ENCODE peak calls at places on chromosome 17, in four cellular contexts. K is body of pancreas, L is thoracic aorta, B is H7. I is an unnamed sample. For H3K27me3, the result is how much of the 10 kb centered on the place peaks cover.

GRCh38 chr17:77405867-77406513 is 265.2 kb downstream of the SEC14L1 start:
- DNase-seq in B (no peak), L (no peak), K (no peak), I (no peak)

GRCh38 chr17:34716291-34716690 is 136.9 kb downstream of the TMEM132E start:
- DNase-seq in K (no peak), L (no peak), B (no peak), I (no peak)

GRCh38 chr17:43018008-43018853 is 4.0 kb downstream of the VAT1 start:
- DNase-seq in B (peak), K (peak), L (no peak), I (no peak)

GRCh38 chr17:48055531-48056245 is 7.5 kb downstream of the NFE2L1 start:
- DNase-seq in K (no peak), B (peak), L (no peak), I (no peak)

GRCh38 chr17:64641499-64641898 is 20.6 kb downstream of the SMURF2 start:
- DNase-seq in K (peak), B (no peak), L (no peak), I (no peak)

GRCh38 chr17:64155751-64156544 is 26.0 kb upstream of the ERN1 start:
- DNase-seq in K (peak), L (no peak), B (peak), I (peak)

GRCh38 chr17:10105513-10106001 is 92.8 kb downstream of the GAS7 start:
- DNase-seq in K (peak), L (no peak), B (no peak), I (no peak)

GRCh38 chr17:28405632-28406477 is at the start of gene SLC46A1:
- DNase-seq in K (peak), L (no peak), B (peak), I (peak)

GRCh38 chr17:59620518-59621259 is 994 bp downstream of the CLTC start:
- DNase-seq in K (peak), L (no peak), B (peak), I (peak)

GRCh38 chr17:31537558-31537957 is 146.1 kb downstream of the RAB11FIP4 start:
- DNase-seq in B (no peak), L (no peak), K (peak), I (peak)

GRCh38 chr17:17304521-17304985 is 1.4 kb downstream of the NT5M start:
- DNase-seq in K (no peak), L (no peak), B (no peak), I (no peak)

GRCh38 chr17:31472137-31472536 is 80.7 kb downstream of the RAB11FIP4 start:
- DNase-seq in B (no peak), L (no peak), K (no peak), I (no peak)

GRCh38 chr17:50658602-50659001 is 23.9 kb downstream of the ABCC3 start:
- DNase-seq in K (no peak), L (no peak), B (no peak), I (no peak)

GRCh38 chr17:81438688-81439087 is 43.4 kb downstream of the BAHCC1 start:
- DNase-seq in L (no peak), K (no peak), B (no peak), I (no peak)

GRCh38 chr17:82491533-82491932 is 28.0 kb upstream of the FOXK2 start:
- DNase-seq in L (no peak), B (peak), K (no peak), I (no peak)

GRCh38 chr17:71085238-71086033 is 916.1 kb downstream of the KCNJ2 start:
- DNase-seq in B (peak), L (no peak), K (peak), I (no peak)

GRCh38 chr17:63366238-63366561 is 79.9 kb downstream of the CYB561 start:
- DNase-seq in B (no peak), L (no peak), K (no peak), I (no peak)

GRCh38 chr17:41870627-41871026 is 5.4 kb upstream of the KLHL11 start:
- DNase-seq in L (no peak), K (no peak), B (no peak), I (peak)

GRCh38 chr17:77189148-77189547 is 48.4 kb downstream of the SEC14L1 start:
- DNase-seq in B (no peak), L (no peak), K (no peak), I (no peak)

GRCh38 chr17:57866319-57866718 is 16.5 kb upstream of the MRPS23 start:
- DNase-seq in B (no peak), K (no peak), L (no peak), I (no peak)
- H3K27me3 ChIP-seq in B (under half), K (under half), L (under half), I (under half)

GRCh38 chr17:73648974-73649373 is 4.7 kb upstream of the SDK2 start:
- DNase-seq in L (no peak), K (no peak), B (no peak), I (no peak)

GRCh38 chr17:73647767-73648542 is 3.7 kb upstream of the SDK2 start:
- DNase-seq in K (no peak), B (no peak), L (no peak), I (no peak)

GRCh38 chr17:73650147-73650546 is 5.9 kb upstream of the SDK2 start:
- DNase-seq in B (peak), L (no peak), K (no peak), I (no peak)

GRCh38 chr17:73647331-73647730 is 3.1 kb upstream of the SDK2 start:
- DNase-seq in B (no peak), L (no peak), K (no peak), I (no peak)

GRCh38 chr17:73648543-73648820 is 4.2 kb upstream of the SDK2 start:
- DNase-seq in B (no peak), L (no peak), K (no peak), I (no peak)
- H3K27me3 ChIP-seq in B (under half), L (under half), K (under half), I (under half)

GRCh38 chr17:79835953-79836951 is 3.0 kb downstream of the CBX4 start:
- DNase-seq in B (peak), K (peak), L (no peak), I (peak)

GRCh38 chr17:79837888-79838540 is 1.2 kb downstream of the CBX4 start:
- DNase-seq in K (peak), L (no peak), B (peak), I (no peak)

GRCh38 chr17:79838541-79839274 is 532 bp downstream of the CBX4 start:
- DNase-seq in L (no peak), K (peak), B (peak), I (peak)

GRCh38 chr17:79835470-79835899 is 3.8 kb downstream of the CBX4 start:
- DNase-seq in K (peak), B (peak), L (no peak), I (no peak)

GRCh38 chr17:79836952-79837887 is 2.0 kb downstream of the CBX4 start:
- DNase-seq in L (no peak), B (peak), K (peak), I (peak)
- H3K27me3 ChIP-seq in L (under half), B (half or more), K (under half), I (under half)

GRCh38 chr17:5762191-5762590 is 177.9 kb upstream of the NLRP1 start:
- DNase-seq in L (no peak), B (no peak), K (no peak), I (no peak)
- H3K27me3 ChIP-seq in L (under half), B (under half), K (under half), I (under half)

GRCh38 chr17:79785900-79786810 is 8.2 kb downstream of the CBX2 start:
- DNase-seq in K (no peak), B (peak), L (no peak), I (no peak)

GRCh38 chr17:79783891-79784290 is 5.9 kb downstream of the CBX2 start:
- DNase-seq in K (no peak), L (no peak), B (no peak), I (no peak)

GRCh38 chr17:79786930-79787643 is 9.1 kb downstream of the CBX2 start:
- DNase-seq in K (no peak), B (peak), L (no peak), I (no peak)

GRCh38 chr17:79784353-79785016 is 6.5 kb downstream of the CBX2 start:
- DNase-seq in B (no peak), K (no peak), L (no peak), I (no peak)

DNA sequence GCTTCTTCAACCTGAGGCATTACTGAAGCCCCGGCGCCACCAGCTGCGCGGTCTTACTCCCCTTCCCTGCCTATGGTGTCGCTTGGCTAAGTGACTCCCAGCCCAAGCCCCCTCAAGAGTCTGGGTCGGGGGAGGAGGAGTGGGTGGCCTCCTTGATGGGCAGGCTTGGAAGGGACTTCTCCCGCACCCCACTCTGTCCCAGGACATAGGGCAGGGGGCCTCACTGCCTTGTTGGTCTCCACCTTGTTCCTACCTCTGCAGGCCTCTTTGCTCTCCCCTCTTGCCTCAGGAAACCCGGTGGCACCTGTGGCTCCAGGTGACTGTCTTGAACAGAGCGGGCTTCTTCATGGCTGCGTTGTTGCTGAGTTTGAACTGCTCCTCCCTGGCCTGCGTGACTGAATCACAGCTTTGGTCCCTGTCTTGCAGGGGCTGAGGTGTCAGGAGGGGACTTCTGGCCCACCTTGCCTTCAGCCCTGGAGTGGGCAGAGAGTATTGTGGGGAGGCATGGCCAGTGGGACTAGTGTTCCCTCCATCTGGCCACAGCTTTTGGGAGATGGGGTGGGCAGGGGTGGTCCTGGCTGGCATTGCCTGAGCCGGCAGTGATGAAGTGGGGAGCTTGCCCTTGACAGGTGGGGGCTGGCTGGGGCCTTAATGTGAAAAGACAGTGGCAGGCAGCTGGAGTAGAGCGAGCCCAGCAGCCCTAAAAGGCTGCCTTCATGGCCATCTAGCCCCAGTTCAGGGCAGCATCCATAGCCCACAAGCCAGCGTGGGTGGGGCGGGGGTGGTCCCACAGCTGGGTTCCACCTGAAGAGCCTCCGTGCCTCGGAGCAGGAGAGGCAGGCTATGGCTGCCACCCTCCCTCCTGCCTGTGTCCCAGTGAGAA is 7.3 kb downstream of the CBX2 start:
- DNase-seq in K (no peak), B (no peak), L (no peak), I (no peak)
- H3K27me3 ChIP-seq in K (under half), B (under half), L (under half), I (under half)

GRCh38 chr17:36888236-36888957 is 48.9 kb upstream of the LHX1 start:
- DNase-seq in L (no peak), K (no peak), B (no peak), I (no peak)
- H3K27me3 ChIP-seq in L (under half), K (under half), B (under half), I (under half)

DNA sequence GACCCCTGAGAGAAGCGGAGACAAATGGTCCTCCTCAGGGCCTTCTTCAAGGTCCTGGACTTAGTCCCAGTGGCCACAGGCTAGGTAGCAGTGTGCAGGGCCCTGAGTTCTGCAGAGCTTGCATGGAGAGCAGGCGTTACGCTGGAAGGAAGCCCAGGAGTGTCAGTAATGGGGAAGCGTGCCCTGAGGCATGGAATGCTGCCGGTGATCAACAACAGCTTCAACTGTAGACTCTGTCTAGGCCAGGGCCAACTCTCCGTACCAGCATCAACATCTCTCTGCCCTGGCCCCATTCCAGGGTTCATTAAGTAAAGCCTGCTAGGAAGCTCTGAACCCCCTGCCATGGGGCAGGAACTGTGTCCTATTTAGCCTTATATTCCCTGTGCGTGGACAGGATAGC is 568 bp upstream of the TNK1 start:
- DNase-seq in K (peak), L (no peak), B (no peak), I (peak)
- H3K27me3 ChIP-seq in K (under half), L (under half), B (half or more), I (under half)

GRCh38 chr17:20009302-20010098 is at the start of gene SPECC1:
- DNase-seq in K (peak), L (peak), B (peak), I (peak)

GRCh38 chr17:20009052-20009301 is 182 bp upstream of the SPECC1 start:
- DNase-seq in K (no peak), L (no peak), B (no peak), I (no peak)

GRCh38 chr17:20010099-20010863 is 1.1 kb downstream of the SPECC1 start:
- DNase-seq in L (no peak), B (peak), K (peak), I (peak)

GRCh38 chr17:20010886-20011402 is 1.8 kb downstream of the SPECC1 start:
- DNase-seq in K (no peak), B (no peak), L (no peak), I (no peak)

DNA sequence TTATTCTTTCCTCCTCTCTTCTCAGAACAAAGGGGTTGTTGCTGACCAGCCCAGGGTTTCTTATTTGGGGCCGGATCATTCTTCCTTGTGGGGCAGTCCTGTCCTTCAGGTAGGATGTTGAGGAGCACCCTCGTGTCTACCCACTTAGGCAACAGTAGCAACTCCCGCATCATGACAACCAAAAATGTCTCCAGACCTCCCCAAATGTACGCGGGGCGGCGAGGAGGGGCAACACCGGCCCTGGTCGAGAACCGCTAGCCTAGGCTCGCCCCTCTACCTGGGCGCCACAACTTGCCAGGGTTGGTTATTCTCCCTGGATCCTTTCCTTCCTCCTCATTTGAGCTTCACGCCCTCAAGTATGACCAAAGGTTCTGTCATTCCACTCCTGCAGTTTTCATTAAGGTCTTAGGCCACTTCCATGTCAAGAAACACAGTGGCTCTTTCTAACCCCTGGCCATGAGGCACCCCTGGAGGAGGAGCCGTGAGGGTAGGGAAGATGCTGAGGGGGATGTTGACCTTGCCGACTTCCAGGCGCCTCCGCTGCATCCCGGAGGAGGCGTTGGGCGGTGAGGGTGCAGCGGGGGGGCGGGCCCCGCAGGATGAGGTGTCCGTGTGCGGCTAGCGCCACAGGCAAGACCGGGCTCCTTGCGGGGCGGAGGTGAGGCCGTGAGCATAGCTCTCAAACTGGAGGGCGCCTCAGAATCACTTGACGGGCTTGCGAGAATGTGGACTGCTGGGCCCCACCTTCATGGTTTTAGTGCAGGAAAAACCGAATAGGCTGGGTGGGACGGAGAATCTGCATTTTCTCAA is 712 bp upstream of the SPECC1 start:
- DNase-seq in K (peak), B (peak), L (no peak), I (no peak)
- H3K27me3 ChIP-seq in K (under half), B (under half), L (under half), I (under half)

DNA sequence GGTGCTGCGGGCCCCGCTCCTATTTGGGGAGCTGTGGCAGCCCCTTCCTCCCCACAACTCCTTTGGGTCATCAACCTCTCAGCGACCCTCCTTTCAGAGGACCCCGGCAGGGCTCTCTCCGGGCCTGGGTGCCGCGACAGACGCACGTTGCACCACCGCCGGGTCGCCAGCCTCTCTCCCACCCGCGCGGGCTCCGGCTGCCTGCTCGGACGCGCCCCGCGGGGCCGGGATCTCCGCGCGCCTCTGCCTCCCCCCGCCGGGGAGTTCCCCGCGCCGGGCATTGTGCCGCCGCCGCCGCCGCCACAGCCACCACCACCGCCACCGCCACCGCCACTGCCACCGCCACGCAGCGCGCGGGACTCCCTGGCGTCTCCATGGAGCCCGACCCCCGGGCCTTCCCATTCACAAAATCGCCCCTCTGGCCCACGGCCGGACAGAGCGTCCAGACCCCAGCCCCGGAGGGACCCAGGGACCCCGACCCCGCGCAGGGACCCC is 653 bp downstream of the RBFOX3 start:
- DNase-seq in K (no peak), L (no peak), B (no peak), I (no peak)
- H3K27me3 ChIP-seq in K (under half), L (under half), B (under half), I (half or more)

DNA sequence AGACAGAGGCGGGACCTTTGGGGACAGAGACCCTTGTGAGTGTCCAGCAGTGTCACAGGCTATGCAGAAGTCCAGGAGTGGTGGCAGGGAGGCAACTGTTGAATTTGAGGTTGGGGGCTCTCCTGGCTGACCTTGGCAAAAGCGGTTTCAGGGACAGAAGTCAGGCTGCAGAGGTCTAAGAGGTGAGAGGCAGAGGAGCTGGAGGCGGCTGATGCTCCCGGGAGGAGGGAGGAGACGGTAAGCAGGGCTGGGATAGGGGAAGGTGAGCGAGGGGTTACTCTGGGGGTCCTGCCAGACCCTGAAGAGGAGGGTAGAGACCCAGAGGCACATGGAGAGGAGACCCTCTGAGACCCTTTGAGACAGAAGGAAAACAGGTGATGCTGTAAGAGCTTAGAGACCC is 5.2 kb downstream of the EPOP start:
- DNase-seq in B (no peak), L (no peak), K (no peak), I (no peak)
- H3K27me3 ChIP-seq in B (half or more), L (under half), K (under half), I (under half)